ENCODE peak calls at places on chromosomes 16 and 17, in five cellular contexts. D, O, I, G and S are unnamed samples.

GRCh38 chr17:38672788-38673713 is 1.7 kb downstream of the EPOP start:
- DNase-seq in I (no peak), O (no peak), D (peak; percentile 6), G (no peak), S (no peak)

GRCh38 chr16:4123617-4124300 is 7.5 kb upstream of the ADCY9 start:
- DNase-seq in D (no peak), I (peak; percentile 12), O (no peak), G (no peak), S (peak; percentile 17)

GRCh38 chr17:56653877-56654276 is 60.4 kb downstream of the NOG start:
- DNase-seq in I (peak; percentile 50), O (peak; percentile 45), G (no peak), D (peak; percentile 5), S (peak; percentile 61)

GRCh38 chr16:6955303-6955702 is 377.3 kb upstream of the RBFOX1 start:
- DNase-seq in G (no peak), I (no peak), D (no peak), O (no peak), S (no peak)

GRCh38 chr16:4313563-4314531 is 2.0 kb upstream of the GLIS2 start:
- DNase-seq in D (no peak), I (peak; percentile 46), G (no peak), O (no peak), S (peak; percentile 59)

GRCh38 chr16:69483611-69484010 is 59.2 kb downstream of the CYB5B start:
- DNase-seq in G (no peak), O (no peak), I (no peak), D (no peak), S (no peak)

GRCh38 chr16:53456625-53457024 is 22.4 kb downstream of the RBL2 start:
- DNase-seq in D (peak; percentile 8), O (no peak), G (no peak), I (no peak), S (no peak)

GRCh38 chr16:66271074-66272060 is 95.1 kb upstream of the CDH5 start:
- DNase-seq in O (no peak), I (no peak), D (no peak), G (no peak), S (no peak)

GRCh38 chr16:72845322-72846020 is 202.5 kb downstream of the ZFHX3 start:
- DNase-seq in I (no peak), D (no peak), G (no peak), O (no peak), S (no peak)

GRCh38 chr17:39400547-39401411 is 647 bp downstream of the FBXL20 start:
- DNase-seq in G (no peak), I (no peak), D (peak; percentile 22), O (no peak), S (peak; percentile 45)

GRCh38 chr16:83717308-83717707 is 90.5 kb upstream of the HSBP1 start:
- DNase-seq in G (no peak), D (no peak), I (no peak), O (no peak), S (no peak)

GRCh38 chr17:1574697-1575471 is 12.3 kb upstream of the PITPNA start:
- DNase-seq in I (no peak), O (no peak), G (no peak), D (no peak), S (no peak)

GRCh38 chr16:30567991-30568638 is 3.4 kb downstream of the ZNF688 start:
- DNase-seq in O (no peak), D (no peak), G (no peak), I (peak; percentile 39), S (peak; percentile 93)

GRCh38 chr16:56822966-56823739 is 41.9 kb upstream of the SLC12A3 start:
- DNase-seq in D (no peak), I (no peak), G (no peak), O (no peak), S (no peak)